ENCODE peak calls at places on chromosomes 11 and 22, in eight cellular contexts. T is cardiac muscle cell; V is IMR-90; J is CD8-positive, alpha-beta memory T cell; H is Karpas-422; I is aorta; B is psoas muscle; S is mammary epithelial cell. K is an unnamed sample.

GRCh38 chr11:65414776-65415498 is 7.7 kb upstream of the NEAT1 start:
- DNase-seq in T (no peak), V (peak; percentile 39), J (no peak), H (no peak), I (no peak), B (no peak), S (no peak), K (no peak)

GRCh38 chr11:128881221-128881620 is 9.9 kb upstream of the KCNJ5 start:
- DNase-seq in T (no peak), V (no peak), J (no peak), H (no peak), I (no peak), B (no peak), S (no peak), K (no peak)

GRCh38 chr11:46557684-46558151 is 36.1 kb downstream of the AMBRA1 start:
- DNase-seq in T (no peak), V (peak; percentile 68), J (no peak), H (no peak), I (no peak), B (no peak), S (peak; percentile 45), K (no peak)

GRCh38 chr11:109267293-109268095 is 154.5 kb upstream of the C11orf87 start:
- DNase-seq in T (no peak), V (no peak), J (no peak), H (no peak), I (no peak), B (no peak), S (peak; percentile 78), K (peak; percentile 44)

GRCh38 chr11:27239305-27239942 is 123.6 kb downstream of the CCDC34 start:
- DNase-seq in T (no peak), V (peak; percentile 62), J (no peak), H (no peak), I (no peak), B (no peak), S (no peak), K (no peak)

GRCh38 chr11:102346748-102347525 is at the start of gene BIRC2:
- DNase-seq in T (peak; percentile 98), V (peak; percentile 89), J (peak; percentile 93), H (peak; percentile 100), I (peak; percentile 96), B (peak; percentile 96), S (peak; percentile 94), K (peak; percentile 76)

GRCh38 chr11:57294225-57295131 is 30.3 kb downstream of the TNKS1BP1 start:
- DNase-seq in T (no peak), V (peak; percentile 52), J (no peak), H (no peak), I (no peak), B (no peak), S (peak; percentile 53), K (no peak)

GRCh38 chr11:11512502-11512901 is 109.3 kb downstream of the GALNT18 start:
- DNase-seq in T (no peak), V (no peak), J (no peak), H (no peak), I (no peak), B (no peak), S (no peak), K (no peak)

GRCh38 chr11:134365011-134365925 is 33.5 kb downstream of the GLB1L2 start:
- DNase-seq in T (no peak), V (no peak), J (no peak), H (no peak), I (peak; percentile 26), B (no peak), S (no peak), K (no peak)

GRCh38 chr11:134363161-134363560 is 31.4 kb downstream of the GLB1L2 start:
- DNase-seq in T (no peak), V (no peak), J (no peak), H (no peak), I (peak; percentile 26), B (no peak), S (no peak), K (no peak)

GRCh38 chr11:134364261-134364660 is 32.5 kb downstream of the GLB1L2 start:
- DNase-seq in T (no peak), V (no peak), J (no peak), H (no peak), I (no peak), B (no peak), S (no peak), K (no peak)

GRCh38 chr11:134362192-134362901 is 30.6 kb downstream of the GLB1L2 start:
- DNase-seq in T (no peak), V (no peak), J (no peak), H (no peak), I (peak; percentile 28), B (no peak), S (no peak), K (no peak)

GRCh38 chr11:134363592-134363991 is 31.8 kb downstream of the GLB1L2 start:
- DNase-seq in T (peak; percentile 23), V (no peak), J (no peak), H (no peak), I (no peak), B (no peak), S (no peak), K (no peak)
- H3K27ac ChIP-seq in T (no peak overlapping the region), V (no peak overlapping the region), J (no peak overlapping the region), H (no peak overlapping the region), I (no peak overlapping the region), B (no peak overlapping the region), S (no peak overlapping the region), K (no peak overlapping the region)

GRCh38 chr11:68941324-68942089 is 37.8 kb downstream of the IGHMBP2 start:
- DNase-seq in T (no peak), V (no peak), J (no peak), H (no peak), I (no peak), B (no peak), S (no peak), K (no peak)
- H3K27ac ChIP-seq in T (peak overlapping the region; percentile 71), V (peak overlapping the region; percentile 20), J (no peak overlapping the region), H (no peak overlapping the region), I (peak overlapping the region; percentile 79), B (no peak overlapping the region), S (no peak overlapping the region), K (no peak overlapping the region)

GRCh38 chr22:24954856-24955255 is 2.3 kb downstream of the KIAA1671 start:
- DNase-seq in T (no peak), V (no peak), J (no peak), H (no peak), I (no peak), B (no peak), S (no peak), K (no peak)

GRCh38 chr22:24952837-24953293 is 349 bp downstream of the KIAA1671 start:
- DNase-seq in T (no peak), V (peak; percentile 7), J (no peak), H (no peak), I (peak; percentile 58), B (peak; percentile 47), S (peak; percentile 73), K (no peak)

GRCh38 chr22:24953294-24954113 is 988 bp downstream of the KIAA1671 start:
- DNase-seq in T (peak; percentile 50), V (no peak), J (no peak), H (no peak), I (peak; percentile 58), B (peak; percentile 25), S (no peak), K (no peak)

GRCh38 chr22:24951942-24952836 is at the start of gene KIAA1671:
- DNase-seq in T (peak; percentile 95), V (peak; percentile 27), J (peak; percentile 79), H (no peak), I (peak; percentile 88), B (peak; percentile 85), S (peak; percentile 78), K (peak; percentile 60)

GRCh38 chr22:24954114-24954463 is 1.6 kb downstream of the KIAA1671 start:
- DNase-seq in T (no peak), V (no peak), J (no peak), H (no peak), I (no peak), B (no peak), S (no peak), K (no peak)
- H3K27ac ChIP-seq in T (peak overlapping the region; percentile 78), V (no peak overlapping the region), J (no peak overlapping the region), H (no peak overlapping the region), I (no peak overlapping the region), B (peak overlapping the region; percentile 54), S (peak overlapping the region; percentile 92), K (peak overlapping the region; percentile 90)

GRCh38 chr22:39669432-39669831 is 98.9 kb downstream of the CACNA1I start:
- DNase-seq in T (no peak), V (no peak), J (no peak), H (no peak), I (no peak), B (no peak), S (no peak), K (no peak)
- H3K27ac ChIP-seq in T (no peak overlapping the region), V (no peak overlapping the region), J (no peak overlapping the region), H (no peak overlapping the region), I (no peak overlapping the region), B (no peak overlapping the region), S (no peak overlapping the region), K (no peak overlapping the region)

GRCh38 chr11:121654506-121655480 is 202.0 kb upstream of the SORL1-AS1 start:
- DNase-seq in T (no peak), V (peak; percentile 25), J (no peak), H (no peak), I (no peak), B (no peak), S (no peak), K (no peak)

GRCh38 chr11:121659811-121660210 is 207.0 kb upstream of the SORL1-AS1 start:
- DNase-seq in T (no peak), V (no peak), J (no peak), H (no peak), I (no peak), B (no peak), S (no peak), K (no peak)

GRCh38 chr11:121657191-121657590 is 204.4 kb upstream of the SORL1-AS1 start:
- DNase-seq in T (no peak), V (no peak), J (no peak), H (no peak), I (no peak), B (no peak), S (no peak), K (no peak)

GRCh38 chr11:121655481-121656332 is 202.9 kb upstream of the SORL1-AS1 start:
- DNase-seq in T (peak; percentile 88), V (peak; percentile 99), J (peak; percentile 35), H (peak; percentile 79), I (peak; percentile 93), B (peak; percentile 87), S (peak; percentile 73), K (peak; percentile 78)

GRCh38 chr11:121656333-121657090 is 203.7 kb upstream of the SORL1-AS1 start:
- DNase-seq in T (no peak), V (no peak), J (no peak), H (no peak), I (no peak), B (no peak), S (no peak), K (no peak)
- H3K27ac ChIP-seq in T (peak overlapping the region; percentile 80), V (peak overlapping the region; percentile 97), J (no peak overlapping the region), H (no peak overlapping the region), I (peak overlapping the region; percentile 74), B (peak overlapping the region; percentile 86), S (peak overlapping the region; percentile 58), K (peak overlapping the region; percentile 41)